ENCODE peak calls at places on chromosomes 4 and X, in eight cellular contexts. L is A549; H is Peyer's patch; O is fibroblast of pulmonary artery; E is activated CD8-positive, alpha-beta T cell treated with anti-CD3 and anti-CD28 coated beads for 36 hours; G is kidney epithelial cell; A is brain microvascular endothelial cell; C is osteocyte. Y is an unnamed sample.

GRCh38 chrX:46757593-46757992 is 1.3 kb downstream of the SLC9A7 start:
- DNase-seq in L (no peak), H (peak; percentile 18), O (peak; percentile 17), E (no peak), G (no peak), A (no peak), C (no peak), Y (no peak)

GRCh38 chr4:36006226-36006625 is 238.1 kb downstream of the ARAP2 start:
- DNase-seq in L (no peak), H (no peak), O (peak; percentile 37), E (no peak), G (no peak), A (no peak), C (no peak), Y (peak; percentile 33)

GRCh38 chr4:142353149-142353738 is 492.9 kb downstream of the INPP4B start:
- DNase-seq in L (no peak), H (no peak), O (peak; percentile 86), E (no peak), G (peak; percentile 31), A (peak; percentile 38), C (no peak), Y (peak; percentile 33)

GRCh38 chrX:7233632-7234406 is 85.9 kb upstream of the PUDP start:
- DNase-seq in L (no peak), H (no peak), O (peak; percentile 0), E (no peak), G (no peak), A (no peak), C (no peak), Y (no peak)

GRCh38 chrX:75038925-75039324 is 113.7 kb upstream of the NEXMIF start:
- DNase-seq in L (no peak), H (no peak), O (peak; percentile 46), E (peak; percentile 41), G (no peak), A (peak; percentile 1), C (no peak), Y (no peak)

GRCh38 chr4:157076578-157076947 is 613 bp downstream of the GLRB start:
- DNase-seq in L (peak; percentile 3), H (no peak), O (no peak), E (no peak), G (no peak), A (no peak), C (no peak), Y (no peak)

GRCh38 chr4:52883707-52884669 is 21.9 kb downstream of the RASL11B start:
- DNase-seq in L (no peak), H (no peak), O (no peak), E (no peak), G (no peak), A (no peak), C (peak; percentile 44), Y (no peak)

GRCh38 chr4:132934901-132935300 is 214.2 kb upstream of the PCDH10 start:
- DNase-seq in L (no peak), H (no peak), O (no peak), E (no peak), G (no peak), A (no peak), C (no peak), Y (no peak)

GRCh38 chr4:26779674-26780073 is 81.0 kb upstream of the STIM2 start:
- DNase-seq in L (no peak), H (no peak), O (peak; percentile 46), E (no peak), G (no peak), A (no peak), C (no peak), Y (peak; percentile 99)

GRCh38 chr4:150297861-150298474 is 219.7 kb downstream of the DCLK2 start:
- DNase-seq in L (no peak), H (no peak), O (peak; percentile 86), E (peak; percentile 71), G (no peak), A (peak; percentile 73), C (no peak), Y (no peak)

GRCh38 chr4:2583517-2583916 is 47.1 kb downstream of the FAM193A start:
- DNase-seq in L (no peak), H (no peak), O (peak; percentile 65), E (no peak), G (peak; percentile 26), A (no peak), C (no peak), Y (no peak)

GRCh38 chr4:158823461-158823873 is 54.6 kb downstream of the FNIP2 start:
- DNase-seq in L (no peak), H (no peak), O (peak; percentile 54), E (peak; percentile 6), G (peak; percentile 86), A (no peak), C (no peak), Y (no peak)

GRCh38 chr4:129046055-129046959 is 47.0 kb downstream of the SCLT1 start:
- DNase-seq in L (no peak), H (no peak), O (no peak), E (no peak), G (no peak), A (no peak), C (no peak), Y (no peak)

DNA sequence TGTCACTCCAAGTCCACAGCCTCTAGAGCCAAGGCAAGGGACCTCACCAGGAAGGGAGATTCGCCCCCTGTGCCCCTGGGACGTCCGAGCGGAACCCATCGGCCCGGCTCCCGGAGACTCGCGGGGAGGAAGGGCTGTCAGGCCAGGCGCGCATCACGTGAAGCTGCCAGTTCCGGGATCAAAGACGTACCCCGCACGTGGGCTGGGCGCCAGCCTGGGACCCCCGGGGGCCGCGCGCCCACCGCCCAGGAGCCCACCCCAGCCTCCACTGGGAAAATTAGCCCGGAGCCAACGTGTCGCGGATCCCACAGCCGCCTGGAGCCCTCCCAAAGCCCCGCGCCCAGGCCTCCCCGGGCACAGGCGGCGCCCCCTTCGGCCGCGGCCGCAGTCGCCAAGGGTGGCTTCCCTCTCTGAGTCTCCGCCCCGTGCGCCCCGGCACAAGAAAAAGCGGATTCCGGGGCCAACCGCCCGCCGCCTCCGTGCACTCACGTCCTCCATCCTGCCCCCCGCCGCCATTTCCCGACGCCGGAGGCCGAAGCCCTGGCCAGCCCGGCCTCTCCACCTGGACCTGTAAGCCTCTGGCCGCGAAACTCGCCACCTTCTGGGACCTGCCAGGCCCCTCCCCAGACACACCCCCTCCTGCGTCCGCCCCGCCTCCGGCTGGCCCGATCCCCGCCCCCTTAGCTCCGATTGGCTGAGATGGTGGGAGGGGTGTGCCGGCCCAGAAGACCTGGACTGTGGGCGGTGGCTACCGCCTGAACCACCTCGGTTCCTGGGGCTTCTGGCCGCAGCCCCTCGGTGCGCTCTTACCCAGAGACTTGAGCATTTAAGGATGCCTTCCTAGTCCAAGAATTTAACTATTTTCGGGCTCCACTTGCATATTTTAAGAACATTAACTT is at the start of gene TMEM192:
- DNase-seq in L (peak; percentile 72), H (peak; percentile 92), O (peak; percentile 93), E (peak; percentile 92), G (peak; percentile 61), A (peak; percentile 90), C (peak; percentile 97), Y (peak; percentile 28)
- TF ChIP-seq CTCF in L (no peak), H (no peak), O (peak; percentile 5), E (no peak), G (peak; percentile 10), A (peak; percentile 27), C (peak; percentile 48), Y (no peak)

GRCh38 chrX:121254336-121254735 is 206.9 kb downstream of the GLUD2 start:
- DNase-seq in L (no peak), H (no peak), O (peak; percentile 10), E (no peak), G (no peak), A (no peak), C (no peak), Y (no peak)
- TF ChIP-seq CTCF in L (no peak), H (no peak), O (peak; percentile 27), E (no peak), G (no peak), A (peak; percentile 33), C (peak; percentile 10), Y (peak; percentile 14)

GRCh38 chr4:98446499-98447375 is 185.6 kb downstream of the RAP1GDS1 start:
- DNase-seq in L (no peak), H (peak; percentile 85), O (peak; percentile 57), E (peak; percentile 85), G (peak; percentile 38), A (peak; percentile 61), C (no peak), Y (peak; percentile 36)

GRCh38 chr4:98452091-98452490 is 190.9 kb downstream of the RAP1GDS1 start:
- DNase-seq in L (no peak), H (no peak), O (no peak), E (no peak), G (no peak), A (no peak), C (no peak), Y (no peak)

GRCh38 chr4:98444371-98444770 is 183.2 kb downstream of the RAP1GDS1 start:
- DNase-seq in L (no peak), H (no peak), O (no peak), E (no peak), G (no peak), A (no peak), C (no peak), Y (no peak)

GRCh38 chr4:98448923-98449322 is 187.7 kb downstream of the RAP1GDS1 start:
- DNase-seq in L (no peak), H (peak; percentile 81), O (no peak), E (peak; percentile 46), G (no peak), A (no peak), C (no peak), Y (no peak)

DNA sequence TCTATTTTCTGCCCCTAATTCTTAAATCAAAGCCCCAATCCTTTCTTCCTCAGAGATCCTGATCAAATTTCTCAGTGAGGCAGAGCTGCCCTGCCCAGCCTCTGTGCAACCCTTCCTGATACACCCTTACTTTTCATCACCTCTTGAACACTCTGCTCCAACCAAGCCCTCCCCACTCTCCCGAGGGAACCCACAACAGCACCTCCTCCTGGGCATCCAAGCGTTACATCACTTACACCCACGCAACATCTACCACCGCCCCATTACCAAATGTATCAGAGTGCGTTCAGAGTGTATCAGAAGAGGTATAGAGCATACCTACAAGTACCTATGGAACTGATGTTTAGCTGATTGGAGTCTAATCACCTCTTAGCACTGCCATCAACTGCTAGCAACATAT is 186.5 kb downstream of the RAP1GDS1 start:
- DNase-seq in L (no peak), H (peak; percentile 74), O (no peak), E (peak; percentile 27), G (no peak), A (no peak), C (no peak), Y (no peak)
- TF ChIP-seq CTCF in L (no peak), H (no peak), O (no peak), E (no peak), G (peak; percentile 6), A (peak; percentile 24), C (no peak), Y (peak; percentile 26)

GRCh38 chrX:258291-259040 is 22.7 kb upstream of the PLCXD1 start:
- DNase-seq in L (no peak), H (no peak), O (no peak), E (no peak), G (no peak), A (no peak), C (peak; percentile 77), Y (no peak)

GRCh38 chrX:262391-262909 is 18.7 kb upstream of the PLCXD1 start:
- DNase-seq in L (peak; percentile 61), H (peak; percentile 6), O (no peak), E (no peak), G (no peak), A (no peak), C (peak; percentile 40), Y (no peak)

GRCh38 chrX:259692-260355 is 21.4 kb upstream of the PLCXD1 start:
- DNase-seq in L (peak; percentile 36), H (peak; percentile 9), O (no peak), E (peak; percentile 41), G (no peak), A (no peak), C (no peak), Y (no peak)

GRCh38 chrX:261858-262390 is 19.3 kb upstream of the PLCXD1 start:
- DNase-seq in L (peak; percentile 27), H (no peak), O (no peak), E (no peak), G (no peak), A (no peak), C (peak; percentile 48), Y (no peak)

GRCh38 chrX:261167-261857 is 19.9 kb upstream of the PLCXD1 start:
- DNase-seq in L (peak; percentile 24), H (peak; percentile 15), O (peak; percentile 74), E (no peak), G (no peak), A (peak; percentile 68), C (peak; percentile 82), Y (no peak)
- TF ChIP-seq CTCF in L (no peak), H (no peak), O (peak; percentile 10), E (no peak), G (no peak), A (peak; percentile 22), C (no peak), Y (no peak)